ENCODE peak calls at places on chromosomes 6 and 20, in six cellular contexts. H is astrocyte of the spinal cord; B is CD4-positive, alpha-beta T cell; P is astrocyte; U is endothelial cell; Z is CD8-positive, alpha-beta T cell. M is an unnamed sample.
A peak's percentile ranks its signal among the peaks of the same experiment; 100 is the strongest.

GRCh38 chr6:25250878-25251277 is 28.3 kb upstream of the CARMIL1 start:
- DNase-seq in Z (no peak), H (peak; percentile 20), P (peak; percentile 56), U (no peak), B (no peak), M (no peak)

GRCh38 chr20:22775671-22776139 is 191.3 kb upstream of the FOXA2 start:
- DNase-seq in H (peak; percentile 23), U (no peak), Z (no peak), P (peak; percentile 40), B (no peak), M (peak; percentile 92)

GRCh38 chr6:117472667-117473066 is 9.8 kb upstream of the DCBLD1 start:
- DNase-seq in P (no peak), U (no peak), H (no peak), B (no peak), Z (no peak), M (no peak)

GRCh38 chr6:158322724-158323560 is 10.7 kb downstream of the TULP4 start:
- DNase-seq in Z (no peak), H (peak; percentile 59), U (no peak), B (no peak), P (peak; percentile 85), M (peak; percentile 80)

GRCh38 chr20:460180-460579 is 2.2 kb downstream of the TBC1D20 start:
- DNase-seq in U (no peak), P (no peak), H (no peak), B (no peak), Z (no peak), M (no peak)

GRCh38 chr6:118752803-118753202 is 101.4 kb upstream of the CEP85L start:
- DNase-seq in B (no peak), Z (no peak), P (no peak), U (no peak), H (no peak), M (no peak)

GRCh38 chr6:170178561-170179477 is 112.1 kb downstream of the DLL1 start:
- DNase-seq in H (peak; percentile 22), P (peak; percentile 63), Z (no peak), U (no peak), B (no peak), M (peak; percentile 62)

GRCh38 chr6:44787254-44787844 is 399.8 kb downstream of the CDC5L start:
- DNase-seq in U (no peak), Z (no peak), P (no peak), H (no peak), B (no peak), M (no peak)

GRCh38 chr20:38799248-38799647 is 6.2 kb upstream of the PPP1R16B start:
- DNase-seq in B (no peak), H (no peak), P (no peak), Z (no peak), U (no peak), M (no peak)

GRCh38 chr6:52512199-52512598 is 64.7 kb downstream of the TRAM2 start:
- DNase-seq in P (peak; percentile 85), B (no peak), Z (no peak), H (peak; percentile 88), U (no peak), M (peak; percentile 96)

GRCh38 chr6:117280922-117281321 is 15.6 kb downstream of the VGLL2 start:
- DNase-seq in B (no peak), U (no peak), H (no peak), P (no peak), Z (no peak), M (no peak)

GRCh38 chr6:53066059-53066406 is 829 bp downstream of the FBXO9 start:
- DNase-seq in P (no peak), Z (peak; percentile 7), U (peak; percentile 30), B (peak; percentile 13), H (peak; percentile 26), M (peak; percentile 37)

GRCh38 chr6:62891065-62891647 is 320.1 kb upstream of the FKBP1C start:
- DNase-seq in U (no peak), H (no peak), Z (no peak), P (no peak), B (no peak), M (peak; percentile 2)

GRCh38 chr6:38957426-38957825 is 91.2 kb upstream of the GLP1R start:
- DNase-seq in H (no peak), B (no peak), Z (no peak), P (no peak), U (no peak), M (no peak)

GRCh38 chr6:111668410-111668809 is 62.7 kb upstream of the TRAF3IP2 start:
- DNase-seq in H (no peak), P (no peak), B (no peak), Z (no peak), U (peak; percentile 20), M (no peak)

GRCh38 chr6:42093582-42094329 is 43.4 kb downstream of the TAF8 start:
- DNase-seq in H (no peak), P (no peak), U (no peak), Z (no peak), B (no peak), M (no peak)

GRCh38 chr6:122389704-122390103 is 9.7 kb upstream of the HSF2 start:
- DNase-seq in U (no peak), Z (no peak), P (no peak), H (no peak), B (no peak), M (peak; percentile 8)

GRCh38 chr6:100035873-100036653 is 42.0 kb upstream of the MCHR2 start:
- DNase-seq in B (no peak), Z (no peak), H (no peak), P (no peak), U (no peak), M (no peak)

GRCh38 chr6:34969662-34970265 is 80.7 kb downstream of the ANKS1A start:
- DNase-seq in H (no peak), P (peak; percentile 16), B (no peak), U (no peak), Z (no peak), M (no peak)

GRCh38 chr6:106973841-106974336 is 640 bp downstream of the CD24 start:
- DNase-seq in B (no peak), Z (no peak), U (peak; percentile 28), H (peak; percentile 22), P (no peak), M (no peak)

GRCh38 chr20:5531318-5532081 is 214.7 kb upstream of the PROKR2 start:
- DNase-seq in B (no peak), H (peak; percentile 43), P (peak; percentile 54), Z (no peak), U (no peak), M (peak; percentile 64)

GRCh38 chr20:1857403-1857941 is 37.7 kb upstream of the SIRPA start:
- DNase-seq in Z (no peak), P (no peak), H (no peak), B (no peak), U (peak; percentile 32), M (no peak)

GRCh38 chr6:42777126-42777822 is 4.6 kb upstream of the BICRAL start:
- DNase-seq in U (no peak), B (no peak), H (peak; percentile 64), Z (no peak), P (peak; percentile 55), M (peak; percentile 49)

GRCh38 chr6:47471911-47472310 is 5.7 kb upstream of the CD2AP start:
- DNase-seq in B (no peak), P (no peak), Z (no peak), U (no peak), H (no peak), M (no peak)

GRCh38 chr6:77740380-77740779 is 87.5 kb downstream of the MEI4 start:
- DNase-seq in U (no peak), H (peak; percentile 26), P (peak; percentile 2), Z (no peak), B (no peak), M (peak; percentile 23)

GRCh38 chr20:50193169-50193850 is 2.7 kb downstream of the CEBPB start:
- DNase-seq in U (no peak), B (no peak), P (peak; percentile 49), Z (no peak), H (peak; percentile 24), M (peak; percentile 44)
- TF ChIP-seq CTCF in U (no peak), B (no peak), P (no peak), Z (no peak), H (no peak), M (no peak)

DNA sequence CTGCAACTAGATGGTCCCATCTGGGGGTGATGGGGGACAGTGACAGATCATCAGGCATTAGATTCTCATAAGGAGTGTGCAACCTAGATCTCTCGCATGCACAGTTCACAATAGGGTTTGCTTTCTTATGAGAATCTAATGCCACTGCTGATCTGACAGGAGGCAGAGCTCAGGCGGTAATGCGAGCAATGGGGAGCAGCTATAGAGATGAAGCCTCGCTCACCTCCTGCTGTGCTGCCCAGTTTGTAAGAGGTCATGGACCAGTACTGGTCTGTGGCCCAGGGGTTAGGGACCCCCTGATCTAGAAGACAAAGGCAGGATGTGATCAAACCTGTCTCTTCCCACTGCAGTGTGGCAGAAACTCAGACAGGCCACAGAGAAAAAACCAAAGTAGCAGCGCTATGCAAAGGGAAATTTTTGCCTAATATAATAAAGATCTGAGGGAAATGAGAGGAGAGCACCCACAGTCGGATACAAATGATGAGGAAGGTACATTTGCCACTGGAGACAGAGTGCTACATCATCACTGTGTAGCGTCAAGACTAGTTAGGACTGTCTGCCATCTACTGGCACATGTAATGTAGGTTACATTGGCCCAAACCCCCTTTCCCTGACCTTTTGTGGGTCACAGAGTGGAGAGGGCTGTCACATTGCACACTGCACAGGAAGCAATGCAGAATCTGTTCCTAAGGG is 4.1 kb upstream of the LY86 start:
- DNase-seq in U (no peak), B (no peak), H (no peak), Z (no peak), P (no peak), M (no peak)
- TF ChIP-seq CTCF in U (no peak), B (no peak), H (no peak), Z (no peak), P (no peak), M (no peak)

GRCh38 chr6:29647927-29648642 is 8.8 kb upstream of the MOG start:
- DNase-seq in U (no peak), H (peak; percentile 51), P (peak; percentile 16), B (no peak), Z (no peak), M (peak; percentile 59)
- TF ChIP-seq CTCF in U (no peak), H (peak; percentile 78), P (peak; percentile 70), B (no peak), Z (no peak), M (peak; percentile 76)

DNA sequence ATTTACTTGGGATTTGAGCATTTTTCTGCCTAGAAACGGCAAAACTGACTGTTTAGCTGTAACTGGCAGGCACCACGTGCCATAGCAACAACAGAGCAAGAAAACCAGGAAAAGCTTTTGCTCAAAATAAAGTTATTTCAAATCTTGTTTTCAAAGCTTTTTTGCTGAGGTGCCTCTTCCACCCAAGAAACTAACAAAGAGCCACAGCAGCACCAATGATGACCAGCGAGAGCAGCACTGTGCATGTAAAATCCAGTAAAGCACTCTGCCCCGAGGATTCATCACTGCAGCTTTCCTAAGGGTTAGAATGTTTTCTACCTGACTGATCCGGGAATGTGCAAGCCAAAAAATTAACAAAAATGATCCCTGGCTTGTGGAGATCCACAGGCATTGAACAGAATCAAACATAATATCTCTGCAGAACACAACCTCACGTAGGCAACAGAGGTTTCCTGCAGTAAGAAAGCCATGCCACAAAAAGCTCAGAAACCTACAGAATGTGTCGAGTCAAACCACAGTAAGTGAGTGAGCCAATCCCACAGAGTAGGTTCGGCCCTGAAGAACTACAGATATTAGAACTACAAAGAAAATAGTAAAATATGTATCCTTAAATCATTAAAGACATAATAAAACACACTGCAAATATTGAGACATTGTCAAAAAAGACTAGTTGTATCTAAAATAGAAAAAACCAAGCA is 7.4 kb upstream of the ULBP3 start:
- DNase-seq in B (no peak), H (peak; percentile 30), U (no peak), P (peak; percentile 30), Z (no peak), M (no peak)
- TF ChIP-seq CTCF in B (no peak), H (no peak), U (no peak), P (peak; percentile 17), Z (no peak), M (no peak)

M was measured in cardiac fibroblast.